ENCODE peak calls at places on chromosomes 12 and 14, in four cellular contexts. One of them, this sample, is unnamed.

GRCh38 chr14:95408731-95409471 is 89.2 kb upstream of the CLMN start:
- DNase-seq in spleen: peak
- DNase-seq in CD4-positive, CD25-positive, alpha-beta regulatory T cell: no peak
- DNase-seq in AG04449: no peak
- DNase-seq in this sample: no peak

GRCh38 chr12:64560395-64561301 is 49.6 kb upstream of the RASSF3 start:
- DNase-seq in spleen: no peak
- DNase-seq in CD4-positive, CD25-positive, alpha-beta regulatory T cell: no peak
- DNase-seq in AG04449: peak
- DNase-seq in this sample: peak

GRCh38 chr12:132638541-132639408 is 20.2 kb downstream of the P2RX2 start:
- DNase-seq in spleen: peak
- DNase-seq in CD4-positive, CD25-positive, alpha-beta regulatory T cell: peak
- DNase-seq in AG04449: peak
- DNase-seq in this sample: peak

GRCh38 chr12:53952335-53952694 is 2.4 kb upstream of the HOXC12 start:
- DNase-seq in spleen: no peak
- DNase-seq in CD4-positive, CD25-positive, alpha-beta regulatory T cell: no peak
- DNase-seq in AG04449: no peak
- DNase-seq in this sample: no peak

GRCh38 chr14:95421741-95422140 is 94.7 kb downstream of the SYNE3 start:
- DNase-seq in spleen: peak
- DNase-seq in CD4-positive, CD25-positive, alpha-beta regulatory T cell: no peak
- DNase-seq in AG04449: no peak
- DNase-seq in this sample: no peak

GRCh38 chr12:69435644-69436043 is 34.5 kb upstream of the FRS2 start:
- DNase-seq in spleen: no peak
- DNase-seq in CD4-positive, CD25-positive, alpha-beta regulatory T cell: no peak
- DNase-seq in AG04449: no peak
- DNase-seq in this sample: no peak

GRCh38 chr12:112096667-112097066 is 11.9 kb downstream of the NAA25 start:
- DNase-seq in spleen: no peak
- DNase-seq in CD4-positive, CD25-positive, alpha-beta regulatory T cell: peak
- DNase-seq in AG04449: peak
- DNase-seq in this sample: peak

GRCh38 chr14:104580961-104581360 is 1.4 kb downstream of the C14orf180 start:
- DNase-seq in spleen: no peak
- DNase-seq in CD4-positive, CD25-positive, alpha-beta regulatory T cell: no peak
- DNase-seq in AG04449: no peak
- DNase-seq in this sample: no peak

GRCh38 chr12:60335765-60336164 is 739.9 kb downstream of the SLC16A7 start:
- DNase-seq in spleen: no peak
- DNase-seq in CD4-positive, CD25-positive, alpha-beta regulatory T cell: no peak
- DNase-seq in AG04449: peak
- DNase-seq in this sample: peak

GRCh38 chr12:131756441-131756840 is 45.6 kb downstream of the SFSWAP start:
- DNase-seq in spleen: no peak
- DNase-seq in CD4-positive, CD25-positive, alpha-beta regulatory T cell: no peak
- DNase-seq in AG04449: no peak
- DNase-seq in this sample: no peak

GRCh38 chr14:99516156-99517045 is 35.2 kb downstream of the CCNK start:
- DNase-seq in spleen: peak
- DNase-seq in CD4-positive, CD25-positive, alpha-beta regulatory T cell: no peak
- DNase-seq in AG04449: no peak
- DNase-seq in this sample: no peak

GRCh38 chr12:66241061-66242043 is 52.3 kb downstream of the IRAK3 start:
- DNase-seq in spleen: no peak
- DNase-seq in CD4-positive, CD25-positive, alpha-beta regulatory T cell: no peak
- DNase-seq in AG04449: peak
- DNase-seq in this sample: peak

GRCh38 chr14:57413849-57414248 is 23.5 kb downstream of the NAA30 start:
- DNase-seq in spleen: no peak
- DNase-seq in CD4-positive, CD25-positive, alpha-beta regulatory T cell: no peak
- DNase-seq in AG04449: no peak
- DNase-seq in this sample: no peak

GRCh38 chr12:128381961-128382360 is 115.0 kb downstream of the TMEM132C start:
- DNase-seq in spleen: no peak
- DNase-seq in CD4-positive, CD25-positive, alpha-beta regulatory T cell: no peak
- DNase-seq in AG04449: no peak
- DNase-seq in this sample: no peak

GRCh38 chr14:20934148-20934762 is 21.0 kb upstream of the RNASE2 start:
- DNase-seq in spleen: peak
- DNase-seq in CD4-positive, CD25-positive, alpha-beta regulatory T cell: peak
- DNase-seq in AG04449: no peak
- DNase-seq in this sample: no peak

GRCh38 chr14:42001436-42001835 is 394.8 kb downstream of the LRFN5 start:
- DNase-seq in spleen: no peak
- DNase-seq in CD4-positive, CD25-positive, alpha-beta regulatory T cell: no peak
- DNase-seq in AG04449: no peak
- DNase-seq in this sample: no peak

GRCh38 chr14:40599726-40600125 is 1007.0 kb upstream of the LRFN5 start:
- DNase-seq in spleen: no peak
- DNase-seq in CD4-positive, CD25-positive, alpha-beta regulatory T cell: no peak
- DNase-seq in AG04449: no peak
- DNase-seq in this sample: no peak

GRCh38 chr12:100698518-100698917 is 96.1 kb upstream of the ANO4 start:
- DNase-seq in spleen: no peak
- DNase-seq in CD4-positive, CD25-positive, alpha-beta regulatory T cell: no peak
- DNase-seq in AG04449: no peak
- DNase-seq in this sample: no peak

GRCh38 chr12:113929312-113929989 is 36.7 kb downstream of the RBM19 start:
- DNase-seq in spleen: no peak
- DNase-seq in CD4-positive, CD25-positive, alpha-beta regulatory T cell: no peak
- DNase-seq in AG04449: no peak
- DNase-seq in this sample: no peak

GRCh38 chr12:55258288-55258687 is 13.9 kb downstream of the OR6C74 start:
- DNase-seq in spleen: no peak
- DNase-seq in CD4-positive, CD25-positive, alpha-beta regulatory T cell: no peak
- DNase-seq in AG04449: no peak
- DNase-seq in this sample: no peak

GRCh38 chr12:64796205-64796845 is 28.1 kb upstream of the TBC1D30 start:
- DNase-seq in spleen: no peak
- DNase-seq in CD4-positive, CD25-positive, alpha-beta regulatory T cell: peak
- DNase-seq in AG04449: peak
- DNase-seq in this sample: peak

GRCh38 chr14:60757617-60758016 is 23.1 kb downstream of the MNAT1 start:
- DNase-seq in spleen: no peak
- DNase-seq in CD4-positive, CD25-positive, alpha-beta regulatory T cell: no peak
- DNase-seq in AG04449: no peak
- DNase-seq in this sample: peak

GRCh38 chr12:16893426-16893825 is 287.5 kb upstream of the LMO3 start:
- DNase-seq in spleen: no peak
- DNase-seq in CD4-positive, CD25-positive, alpha-beta regulatory T cell: no peak
- DNase-seq in AG04449: no peak
- DNase-seq in this sample: no peak

GRCh38 chr12:63319936-63320633 is 169.1 kb upstream of the AVPR1A start:
- DNase-seq in spleen: no peak
- DNase-seq in CD4-positive, CD25-positive, alpha-beta regulatory T cell: no peak
- DNase-seq in AG04449: no peak
- DNase-seq in this sample: peak

GRCh38 chr14:55734731-55735130 is 154.7 kb downstream of the KTN1 start:
- DNase-seq in spleen: no peak
- DNase-seq in CD4-positive, CD25-positive, alpha-beta regulatory T cell: no peak
- DNase-seq in AG04449: no peak
- DNase-seq in this sample: no peak

GRCh38 chr12:103269962-103270361 is 225.8 kb downstream of the C12orf42 start:
- DNase-seq in spleen: no peak
- DNase-seq in CD4-positive, CD25-positive, alpha-beta regulatory T cell: no peak
- DNase-seq in AG04449: no peak
- DNase-seq in this sample: no peak

GRCh38 chr12:75812341-75813018 is 219.1 kb downstream of the PHLDA1 start:
- DNase-seq in spleen: no peak
- DNase-seq in CD4-positive, CD25-positive, alpha-beta regulatory T cell: peak
- DNase-seq in AG04449: peak
- DNase-seq in this sample: no peak

GRCh38 chr12:132282950-132283771 is 46.2 kb downstream of the GALNT9 start:
- DNase-seq in spleen: no peak
- DNase-seq in CD4-positive, CD25-positive, alpha-beta regulatory T cell: peak
- DNase-seq in AG04449: no peak
- DNase-seq in this sample: no peak

GRCh38 chr12:106021516-106021915 is 117.2 kb downstream of the NUAK1 start:
- DNase-seq in spleen: no peak
- DNase-seq in CD4-positive, CD25-positive, alpha-beta regulatory T cell: no peak
- DNase-seq in AG04449: no peak
- DNase-seq in this sample: no peak

GRCh38 chr12:75635606-75636444 is 124.4 kb upstream of the KRR1 start:
- DNase-seq in spleen: no peak
- DNase-seq in CD4-positive, CD25-positive, alpha-beta regulatory T cell: peak
- DNase-seq in AG04449: peak
- DNase-seq in this sample: peak

GRCh38 chr14:23353433-23353780 is 720 bp upstream of the SLC22A17 start:
- DNase-seq in spleen: no peak
- DNase-seq in CD4-positive, CD25-positive, alpha-beta regulatory T cell: no peak
- DNase-seq in AG04449: no peak
- DNase-seq in this sample: no peak

GRCh38 chr14:78335531-78335930 is 165.4 kb downstream of the NRXN3 start:
- DNase-seq in spleen: no peak
- DNase-seq in CD4-positive, CD25-positive, alpha-beta regulatory T cell: no peak
- DNase-seq in AG04449: no peak
- DNase-seq in this sample: no peak

GRCh38 chr14:77018785-77019184 is 9.7 kb downstream of the IRF2BPL start:
- DNase-seq in spleen: no peak
- DNase-seq in CD4-positive, CD25-positive, alpha-beta regulatory T cell: no peak
- DNase-seq in AG04449: no peak
- DNase-seq in this sample: no peak

GRCh38 chr12:121167951-121168350 is 35.3 kb downstream of the P2RX7 start:
- DNase-seq in spleen: no peak
- DNase-seq in CD4-positive, CD25-positive, alpha-beta regulatory T cell: no peak
- DNase-seq in AG04449: no peak
- DNase-seq in this sample: no peak

GRCh38 chr12:80178846-80179245 is 79.5 kb downstream of the OTOGL start:
- DNase-seq in spleen: no peak
- DNase-seq in CD4-positive, CD25-positive, alpha-beta regulatory T cell: peak
- DNase-seq in AG04449: no peak
- DNase-seq in this sample: no peak

GRCh38 chr12:108833757-108834472 is 23.5 kb downstream of the SSH1 start:
- DNase-seq in spleen: peak
- DNase-seq in CD4-positive, CD25-positive, alpha-beta regulatory T cell: no peak
- DNase-seq in AG04449: no peak
- DNase-seq in this sample: peak

GRCh38 chr14:81400202-81400678 is at the start of gene STON2:
- DNase-seq in spleen: no peak
- DNase-seq in CD4-positive, CD25-positive, alpha-beta regulatory T cell: no peak
- DNase-seq in AG04449: no peak
- DNase-seq in this sample: peak

GRCh38 chr12:94244165-94245133 is 96.1 kb downstream of the PLXNC1 start:
- DNase-seq in spleen: peak
- DNase-seq in CD4-positive, CD25-positive, alpha-beta regulatory T cell: peak
- DNase-seq in AG04449: no peak
- DNase-seq in this sample: no peak

DNA sequence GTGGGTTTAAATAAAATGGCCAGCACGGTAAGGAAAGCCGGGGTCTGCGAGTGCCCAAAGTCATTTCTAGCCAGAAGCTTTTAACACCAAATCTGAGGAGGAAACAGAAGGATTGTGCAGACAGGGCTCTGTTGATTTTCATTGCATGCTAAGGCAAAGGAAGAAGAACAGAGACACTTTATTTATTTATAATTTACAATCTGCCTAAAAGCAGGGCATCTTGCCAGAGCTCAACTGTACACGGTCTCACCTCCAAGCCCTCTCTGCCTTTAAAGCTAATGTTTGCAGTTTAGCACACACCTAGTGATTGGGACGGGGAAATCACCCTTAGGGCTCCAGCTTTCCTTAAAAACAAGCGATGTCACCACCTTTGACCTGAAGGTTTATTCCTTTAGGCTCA is 4.0 kb downstream of the KCNA5 start:
- DNase-seq in spleen: no peak
- DNase-seq in CD4-positive, CD25-positive, alpha-beta regulatory T cell: no peak
- DNase-seq in AG04449: no peak
- DNase-seq in this sample: no peak
- H3K4me3 ChIP-seq in spleen: no peak
- H3K4me3 ChIP-seq in CD4-positive, CD25-positive, alpha-beta regulatory T cell: no peak
- H3K4me3 ChIP-seq in AG04449: no peak
- H3K4me3 ChIP-seq in this sample: no peak

GRCh38 chr14:92035890-92036289 is 4.0 kb downstream of the TRIP11 start:
- DNase-seq in spleen: no peak
- DNase-seq in CD4-positive, CD25-positive, alpha-beta regulatory T cell: no peak
- DNase-seq in AG04449: no peak
- DNase-seq in this sample: no peak
- H3K4me3 ChIP-seq in spleen: no peak
- H3K4me3 ChIP-seq in CD4-positive, CD25-positive, alpha-beta regulatory T cell: peak
- H3K4me3 ChIP-seq in AG04449: no peak
- H3K4me3 ChIP-seq in this sample: no peak

DNA sequence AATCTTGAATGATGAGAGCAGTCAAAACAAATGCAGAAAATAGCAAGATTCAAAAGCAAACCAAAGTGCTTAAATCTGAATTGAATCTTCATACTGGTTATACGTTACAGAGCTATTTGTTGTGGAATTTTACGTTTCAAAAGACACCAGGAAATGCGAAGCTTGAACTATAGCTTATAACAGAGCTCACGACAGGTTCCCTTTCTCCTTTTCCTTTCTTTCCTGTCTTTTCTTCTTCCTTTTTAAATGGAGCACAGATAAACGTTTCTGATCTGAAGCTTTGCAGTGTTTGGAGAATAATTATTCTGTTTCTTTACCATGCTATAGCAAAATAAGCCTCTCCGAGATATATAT is 492.6 kb upstream of the GARIN6 start:
- DNase-seq in spleen: no peak
- DNase-seq in CD4-positive, CD25-positive, alpha-beta regulatory T cell: no peak
- DNase-seq in AG04449: no peak
- DNase-seq in this sample: no peak
- H3K4me3 ChIP-seq in spleen: no peak
- H3K4me3 ChIP-seq in CD4-positive, CD25-positive, alpha-beta regulatory T cell: no peak
- H3K4me3 ChIP-seq in AG04449: no peak
- H3K4me3 ChIP-seq in this sample: no peak

DNA sequence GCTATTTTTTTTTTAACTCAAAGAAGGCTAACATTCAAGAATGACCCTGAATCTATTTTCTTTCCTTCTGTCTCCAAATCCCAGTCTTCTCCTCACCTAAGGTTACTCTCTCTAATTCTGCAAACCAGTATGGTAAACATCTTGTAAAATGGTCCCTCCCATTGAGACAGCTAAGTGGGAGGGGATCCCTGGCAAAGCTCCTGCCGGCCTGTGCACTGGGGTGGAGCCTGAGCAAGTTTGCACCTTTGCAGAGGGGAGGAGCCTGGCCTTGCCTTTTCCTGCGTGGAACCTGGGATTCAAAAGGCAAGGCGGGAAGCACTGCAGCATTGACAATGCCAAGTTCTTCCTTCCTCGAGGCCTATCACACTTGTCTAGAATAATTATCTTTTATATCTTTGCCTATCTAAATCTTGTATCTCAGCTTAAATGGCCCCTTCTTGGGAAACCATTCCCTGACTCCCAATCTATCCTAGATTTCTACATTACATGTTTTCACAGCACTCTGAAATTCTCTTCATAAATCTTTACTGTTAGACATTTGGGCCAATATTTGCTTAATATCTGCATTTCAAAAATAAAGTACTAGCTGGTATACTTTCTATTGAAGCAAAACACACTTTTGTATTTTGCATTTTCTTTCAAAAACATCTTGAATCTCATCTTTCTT is 83.0 kb downstream of the EPS8 start:
- DNase-seq in spleen: no peak
- DNase-seq in CD4-positive, CD25-positive, alpha-beta regulatory T cell: no peak
- DNase-seq in AG04449: no peak
- DNase-seq in this sample: no peak
- H3K4me3 ChIP-seq in spleen: no peak
- H3K4me3 ChIP-seq in CD4-positive, CD25-positive, alpha-beta regulatory T cell: no peak
- H3K4me3 ChIP-seq in AG04449: no peak
- H3K4me3 ChIP-seq in this sample: no peak

This sample was measured in skeletal muscle cell.